ENCODE peak calls at places on chromosomes 3 and 15, in six cellular contexts. G, D, O, E, S and Z are unnamed samples.

GRCh38 chr3:111616417-111617105 is 21.4 kb upstream of the ZBED2 start:
- DNase-seq in G (no peak), D (no peak), O (no peak), E (no peak), S (peak; percentile 3), Z (no peak)

GRCh38 chr3:63051920-63052319 is 176.7 kb upstream of the CADPS start:
- DNase-seq in G (no peak), D (no peak), O (peak; percentile 97), E (no peak), S (peak; percentile 44), Z (no peak)

GRCh38 chr3:50194903-50195500 is 3.6 kb downstream of the GNAT1 start:
- DNase-seq in G (no peak), D (no peak), O (no peak), E (no peak), S (no peak), Z (no peak)

GRCh38 chr15:66879968-66880367 is 177.9 kb downstream of the SMAD6 start:
- DNase-seq in G (no peak), D (no peak), O (no peak), E (no peak), S (no peak), Z (no peak)

GRCh38 chr3:187742351-187743171 is 2.7 kb downstream of the BCL6 start:
- DNase-seq in G (peak; percentile 48), D (peak; percentile 68), O (peak; percentile 57), E (no peak), S (no peak), Z (no peak)

GRCh38 chr3:11671648-11672100 is 28.0 kb upstream of the VGLL4 start:
- DNase-seq in G (no peak), D (peak; percentile 29), O (peak; percentile 72), E (no peak), S (no peak), Z (no peak)

GRCh38 chr15:35858707-35859106 is 312.7 kb upstream of the DPH6 start:
- DNase-seq in G (no peak), D (no peak), O (peak; percentile 75), E (no peak), S (no peak), Z (no peak)

GRCh38 chr3:114223146-114223545 is 14.2 kb downstream of the ZNF80 start:
- DNase-seq in G (no peak), D (no peak), O (no peak), E (no peak), S (peak; percentile 55), Z (no peak)

DNA sequence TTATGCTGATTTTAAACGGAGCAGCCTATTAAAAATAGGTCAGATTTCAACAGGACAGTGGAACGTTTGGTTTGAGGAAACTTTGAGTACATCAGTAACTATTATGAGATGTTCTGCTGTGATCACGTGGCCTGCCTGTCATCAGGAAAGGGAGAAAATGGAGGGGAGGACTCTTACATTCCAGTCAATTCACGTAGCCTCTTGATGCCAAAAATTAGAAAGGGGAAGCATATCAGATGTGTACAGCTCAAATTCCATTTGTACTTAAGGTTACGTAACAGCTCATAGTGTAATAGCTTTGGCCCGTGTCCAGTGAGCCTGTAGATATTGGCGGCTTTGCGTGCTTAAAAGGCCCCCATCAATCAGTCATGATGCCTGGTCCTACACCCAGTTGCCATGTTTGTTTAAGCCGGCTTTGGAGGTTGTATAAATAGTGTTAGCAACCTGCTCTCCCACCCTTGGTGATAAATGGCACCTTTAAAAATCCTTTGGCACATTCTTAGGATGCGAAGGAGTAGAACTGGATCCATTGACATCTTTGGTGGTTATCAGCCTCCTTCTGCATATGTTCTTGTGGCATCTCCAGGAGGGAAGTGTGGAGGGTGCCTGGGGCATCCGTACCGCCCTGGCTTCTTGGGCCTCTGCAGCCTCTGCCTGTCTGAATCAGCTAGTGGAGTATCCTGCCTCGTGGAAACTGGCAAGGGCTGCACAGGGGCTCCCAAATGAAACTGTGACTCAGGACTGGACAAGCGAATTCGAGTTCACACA is 163.9 kb downstream of the THSD4 start:
- DNase-seq in G (no peak), D (no peak), O (peak; percentile 98), E (no peak), S (peak; percentile 82), Z (peak; percentile 92)
- H3K27ac ChIP-seq in G (no peak overlapping the region), D (peak overlapping the region; percentile 74), O (peak overlapping the region; percentile 59), E (peak overlapping the region; percentile 26), S (peak overlapping the region; percentile 20), Z (peak overlapping the region; percentile 73)

DNA sequence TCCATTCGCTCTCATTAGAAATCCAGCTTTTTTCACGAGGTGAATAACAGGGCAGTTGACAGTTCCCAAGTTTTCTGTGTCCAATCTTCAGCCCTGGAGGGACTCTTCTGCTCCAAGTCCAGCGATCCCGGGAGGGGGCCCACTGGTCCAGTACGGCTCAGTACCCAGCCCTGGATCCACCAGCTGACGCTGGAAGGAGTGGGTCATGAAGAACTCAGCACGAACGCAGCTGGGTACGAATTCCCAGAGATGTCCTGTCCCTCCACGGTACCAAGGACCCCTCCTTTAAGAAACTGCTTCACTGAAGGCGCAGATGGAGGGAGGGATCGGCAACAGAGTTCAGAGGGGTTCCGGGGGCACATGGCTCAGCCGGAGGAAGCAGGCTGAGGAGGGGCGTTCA is 16.5 kb upstream of the CLK3 start:
- DNase-seq in G (no peak), D (no peak), O (no peak), E (no peak), S (no peak), Z (no peak)
- H3K4me3 ChIP-seq in G (peak overlapping the region; percentile 65), D (peak overlapping the region; percentile 82), O (peak overlapping the region; percentile 78), E (peak overlapping the region; percentile 67), S (peak overlapping the region; percentile 47), Z (peak overlapping the region; percentile 75)

GRCh38 chr3:159872374-159873109 is 116.1 kb upstream of the IL12A start:
- DNase-seq in G (no peak), D (no peak), O (peak; percentile 93), E (peak; percentile 84), S (peak; percentile 69), Z (peak; percentile 74)
- TF ChIP-seq CTCF in G (no peak), D (no peak), O (peak; percentile 20), E (peak; percentile 16), S (no peak), Z (peak; percentile 44)

GRCh38 chr15:75178938-75179772 is 22.5 kb upstream of the C15orf39 start:
- DNase-seq in G (no peak), D (no peak), O (no peak), E (no peak), S (no peak), Z (no peak)
- H3K27ac ChIP-seq in G (no peak overlapping the region), D (peak overlapping the region; percentile 65), O (no peak overlapping the region), E (peak overlapping the region; percentile 3), S (no peak overlapping the region), Z (no peak overlapping the region)

GRCh38 chr3:125125822-125126245 is 70.0 kb upstream of the HEG1 start:
- DNase-seq in G (no peak), D (no peak), O (peak; percentile 100), E (no peak), S (peak; percentile 79), Z (peak; percentile 84)

GRCh38 chr3:125132815-125133214 is 77.0 kb upstream of the HEG1 start:
- DNase-seq in G (no peak), D (no peak), O (no peak), E (no peak), S (no peak), Z (no peak)

GRCh38 chr3:125128861-125129501 is 73.2 kb upstream of the HEG1 start:
- DNase-seq in G (no peak), D (no peak), O (peak; percentile 98), E (no peak), S (peak; percentile 57), Z (no peak)

GRCh38 chr3:125126323-125126722 is 70.5 kb upstream of the HEG1 start:
- DNase-seq in G (no peak), D (no peak), O (peak; percentile 83), E (no peak), S (no peak), Z (no peak)

DNA sequence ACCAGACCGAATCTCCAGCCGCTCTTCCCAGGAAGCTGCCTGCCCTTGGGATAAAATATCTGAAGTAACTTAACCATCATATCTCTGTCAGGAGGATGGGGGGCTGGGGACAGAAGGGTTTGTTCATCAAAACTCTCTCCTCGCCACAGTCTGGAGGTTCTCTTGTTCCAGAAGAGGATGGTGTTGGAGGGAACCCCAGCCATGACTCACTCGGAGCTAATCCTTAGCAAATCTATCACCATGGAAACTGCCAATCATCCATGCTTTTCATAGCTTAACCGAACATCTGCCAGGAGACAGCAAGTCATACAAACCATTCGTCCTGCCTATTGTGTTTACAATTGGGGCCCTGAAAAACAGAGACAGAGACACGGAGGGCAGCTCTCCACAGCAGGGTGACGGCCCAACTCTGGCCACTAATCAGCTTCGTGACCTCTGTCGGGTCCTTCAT is 73.7 kb upstream of the HEG1 start:
- DNase-seq in G (no peak), D (no peak), O (peak; percentile 100), E (no peak), S (peak; percentile 94), Z (peak; percentile 96)
- H3K4me3 ChIP-seq in G (no peak overlapping the region), D (no peak overlapping the region), O (peak overlapping the region; percentile 5), E (no peak overlapping the region), S (no peak overlapping the region), Z (no peak overlapping the region)